ENCODE peak calls at places on chromosomes 3 and 15, in six cellular contexts. X, T, Y, R, P and V are unnamed samples.
A peak's percentile ranks its signal among the peaks of the same experiment; 100 is the strongest.

GRCh38 chr15:35293353-35294130 is 208.4 kb upstream of the NANOGP8 start:
- DNase-seq in X (no peak), T (no peak), Y (no peak), R (peak; percentile 93), P (no peak), V (peak; percentile 70)

GRCh38 chr3:123379041-123379830 is 69.7 kb downstream of the ADCY5 start:
- DNase-seq in X (no peak), T (no peak), Y (no peak), R (no peak), P (no peak), V (no peak)

GRCh38 chr3:13282528-13282985 is 137.6 kb downstream of the NUP210 start:
- DNase-seq in X (no peak), T (peak; percentile 69), Y (no peak), R (no peak), P (no peak), V (no peak)

GRCh38 chr3:97121386-97121785 is 307.0 kb downstream of the EPHA6 start:
- DNase-seq in X (no peak), T (no peak), Y (no peak), R (no peak), P (no peak), V (no peak)

GRCh38 chr3:149417174-149417573 is 39.7 kb upstream of the TM4SF1 start:
- DNase-seq in X (no peak), T (no peak), Y (no peak), R (no peak), P (no peak), V (no peak)

GRCh38 chr3:58299839-58300516 is 6.1 kb upstream of the RPP14 start:
- DNase-seq in X (peak; percentile 45), T (no peak), Y (no peak), R (peak; percentile 49), P (no peak), V (peak; percentile 83)

GRCh38 chr15:96273317-96274086 is 57.0 kb upstream of the NR2F2 start:
- DNase-seq in X (no peak), T (no peak), Y (no peak), R (peak; percentile 100), P (no peak), V (peak; percentile 91)

GRCh38 chr3:127767126-127767525 is 55.2 kb downstream of the MGLL start:
- DNase-seq in X (no peak), T (no peak), Y (no peak), R (no peak), P (no peak), V (no peak)

GRCh38 chr3:155525324-155525833 is 219.5 kb downstream of the PLCH1 start:
- DNase-seq in X (no peak), T (no peak), Y (no peak), R (no peak), P (no peak), V (no peak)

GRCh38 chr3:10198761-10199688 is 34.3 kb downstream of the IRAK2 start:
- DNase-seq in X (peak; percentile 82), T (no peak), Y (no peak), R (peak; percentile 32), P (peak; percentile 77), V (peak; percentile 33)

GRCh38 chr15:57334257-57334656 is 42.0 kb upstream of the CGNL1 start:
- DNase-seq in X (no peak), T (peak; percentile 75), Y (no peak), R (no peak), P (no peak), V (peak; percentile 22)

GRCh38 chr15:70826634-70827033 is 27.3 kb downstream of the LARP6 start:
- DNase-seq in X (no peak), T (no peak), Y (no peak), R (peak; percentile 87), P (no peak), V (peak; percentile 87)